ENCODE peak calls at places on chromosomes 13 and 19, in five cellular contexts. P is transverse colon, U is thoracic aorta, E is IMR-90, Z is lung. T is an unnamed sample. For H3K4me1, the result is how much of the 10 kb centered on the place peaks cover.

GRCh38 chr13:60134376-60134775 is 29.4 kb downstream of the DIAPH3 start:
- DNase-seq in P (no peak), U (no peak), E (no peak), Z (no peak), T (no peak)

GRCh38 chr13:110874508-110874960 is 40.3 kb downstream of the ANKRD10 start:
- DNase-seq in P (peak), U (peak), E (peak), Z (peak), T (peak)

GRCh38 chr19:49020931-49021895 is 2.9 kb downstream of the CGB3 start:
- DNase-seq in P (no peak), U (no peak), E (peak), Z (no peak), T (no peak)

GRCh38 chr19:23769691-23770468 is 11.2 kb upstream of the ZNF681 start:
- DNase-seq in P (no peak), U (no peak), E (no peak), Z (no peak), T (peak)

GRCh38 chr19:20397292-20397691 is 168.3 kb downstream of the ZNF737 start:
- DNase-seq in P (no peak), U (no peak), E (no peak), Z (no peak), T (no peak)

GRCh38 chr13:114049026-114049425 is 75.2 kb upstream of the C13orf46 start:
- DNase-seq in P (peak), U (no peak), E (no peak), Z (no peak), T (no peak)

GRCh38 chr19:19613456-19613855 is 5.0 kb downstream of the PBX4 start:
- DNase-seq in P (peak), U (no peak), E (no peak), Z (no peak), T (peak)

GRCh38 chr19:5050905-5051304 is 82.0 kb downstream of the KDM4B start:
- DNase-seq in P (no peak), U (no peak), E (no peak), Z (no peak), T (no peak)

GRCh38 chr13:35693142-35693784 is 216.8 kb upstream of the MAB21L1 start:
- DNase-seq in P (no peak), U (no peak), E (peak), Z (no peak), T (no peak)

GRCh38 chr13:107977175-107977574 is 238.2 kb downstream of the LIG4 start:
- DNase-seq in P (no peak), U (no peak), E (no peak), Z (no peak), T (no peak)

GRCh38 chr19:22620912-22621311 is 13.2 kb upstream of the ZNF492 start:
- DNase-seq in P (no peak), U (no peak), E (no peak), Z (no peak), T (no peak)

GRCh38 chr13:43572601-43573360 is 214.0 kb downstream of the ENOX1 start:
- DNase-seq in P (no peak), U (no peak), E (peak), Z (no peak), T (peak)

GRCh38 chr13:48346583-48346982 is 43.0 kb downstream of the RB1 start:
- DNase-seq in P (no peak), U (no peak), E (no peak), Z (no peak), T (no peak)

GRCh38 chr19:55377356-55378131 is 918 bp downstream of the TMEM190 start:
- DNase-seq in P (no peak), U (no peak), E (no peak), Z (no peak), T (no peak)

GRCh38 chr13:40993987-40994386 is 25.1 kb downstream of the ELF1 start:
- DNase-seq in P (peak), U (no peak), E (no peak), Z (peak), T (peak)

GRCh38 chr19:23071087-23071511 is 45.7 kb upstream of the ZNF730 start:
- DNase-seq in P (no peak), U (no peak), E (peak), Z (no peak), T (no peak)

GRCh38 chr19:51020988-51021651 is 1.6 kb upstream of the KLK10 start:
- DNase-seq in P (no peak), U (no peak), E (peak), Z (no peak), T (no peak)

GRCh38 chr19:45154064-45154827 is 6.5 kb downstream of the NKPD1 start:
- DNase-seq in P (no peak), U (no peak), E (peak), Z (no peak), T (no peak)

GRCh38 chr13:98780972-98781869 is 28.7 kb upstream of the SLC15A1 start:
- DNase-seq in P (no peak), U (no peak), E (no peak), Z (no peak), T (no peak)

GRCh38 chr19:51327066-51327985 is 14.6 kb downstream of the VSIG10L start:
- DNase-seq in P (peak), U (no peak), E (peak), Z (no peak), T (no peak)

GRCh38 chr13:26881154-26881553 is 120.6 kb upstream of the GPR12 start:
- DNase-seq in P (no peak), U (no peak), E (peak), Z (no peak), T (peak)

GRCh38 chr13:40366119-40366518 is 300.3 kb downstream of the FOXO1 start:
- DNase-seq in P (no peak), U (no peak), E (no peak), Z (no peak), T (no peak)

GRCh38 chr13:34020388-34020787 is 202.4 kb downstream of the RFC3 start:
- DNase-seq in P (no peak), U (no peak), E (no peak), Z (no peak), T (no peak)

GRCh38 chr19:4922530-4923378 is 13.5 kb downstream of the UHRF1 start:
- DNase-seq in P (no peak), U (no peak), E (no peak), Z (no peak), T (no peak)

GRCh38 chr13:83815598-83815997 is 66.7 kb downstream of the SLITRK1 start:
- DNase-seq in P (no peak), U (no peak), E (no peak), Z (no peak), T (no peak)

GRCh38 chr13:106011600-106011999 is 523.9 kb downstream of the EFNB2 start:
- DNase-seq in P (no peak), U (no peak), E (no peak), Z (no peak), T (no peak)

GRCh38 chr13:98877466-98877865 is 100.4 kb downstream of the DOCK9 start:
- DNase-seq in P (no peak), U (no peak), E (no peak), Z (no peak), T (no peak)

GRCh38 chr13:103351035-103351828 is 285.0 kb upstream of the SLC10A2 start:
- DNase-seq in P (peak), U (no peak), E (no peak), Z (no peak), T (no peak)

GRCh38 chr13:104586010-104586746 is 1520.0 kb upstream of the SLC10A2 start:
- DNase-seq in P (peak), U (no peak), E (peak), Z (no peak), T (peak)

GRCh38 chr13:27001705-27002104 is 169.9 kb downstream of the USP12 start:
- DNase-seq in P (peak), U (no peak), E (no peak), Z (no peak), T (no peak)

GRCh38 chr19:16887353-16888265 is 1.2 kb upstream of the F2RL3 start:
- DNase-seq in P (no peak), U (no peak), E (no peak), Z (no peak), T (no peak)

GRCh38 chr19:14517840-14518505 is at the start of gene DNAJB1:
- DNase-seq in P (peak), U (no peak), E (peak), Z (peak), T (no peak)

GRCh38 chr13:110304256-110304655 is 2.7 kb downstream of the COL4A1 start:
- DNase-seq in P (no peak), U (no peak), E (peak), Z (no peak), T (no peak)

GRCh38 chr13:32225494-32225931 is 89.7 kb downstream of the ZAR1L start:
- DNase-seq in P (no peak), U (no peak), E (peak), Z (no peak), T (no peak)

GRCh38 chr13:108700421-108701170 is 71.2 kb downstream of the MYO16 start:
- DNase-seq in P (no peak), U (no peak), E (peak), Z (no peak), T (peak)

GRCh38 chr13:40064723-40065122 is 409.3 kb downstream of the COG6 start:
- DNase-seq in P (no peak), U (peak), E (peak), Z (no peak), T (peak)

GRCh38 chr13:41137951-41138350 is 5.3 kb upstream of the KBTBD6 start:
- DNase-seq in P (no peak), U (no peak), E (peak), Z (no peak), T (peak)

GRCh38 chr13:88000787-88001186 is 329.6 kb downstream of the SLITRK5 start:
- DNase-seq in P (no peak), U (no peak), E (no peak), Z (no peak), T (no peak)

GRCh38 chr19:39995794-39996193 is 1.1 kb upstream of the ZNF546 start:
- DNase-seq in P (no peak), U (no peak), E (no peak), Z (no peak), T (no peak)
- H3K27ac ChIP-seq in P (no peak), U (no peak), E (no peak), Z (no peak), T (no peak)

GRCh38 chr13:46486270-46486669 is 66.7 kb upstream of the LRCH1 start:
- DNase-seq in P (no peak), U (no peak), E (no peak), Z (no peak), T (no peak)
- H3K4me1 ChIP-seq in P (under half), U (under half), E (under half), Z (under half), T (under half)

DNA sequence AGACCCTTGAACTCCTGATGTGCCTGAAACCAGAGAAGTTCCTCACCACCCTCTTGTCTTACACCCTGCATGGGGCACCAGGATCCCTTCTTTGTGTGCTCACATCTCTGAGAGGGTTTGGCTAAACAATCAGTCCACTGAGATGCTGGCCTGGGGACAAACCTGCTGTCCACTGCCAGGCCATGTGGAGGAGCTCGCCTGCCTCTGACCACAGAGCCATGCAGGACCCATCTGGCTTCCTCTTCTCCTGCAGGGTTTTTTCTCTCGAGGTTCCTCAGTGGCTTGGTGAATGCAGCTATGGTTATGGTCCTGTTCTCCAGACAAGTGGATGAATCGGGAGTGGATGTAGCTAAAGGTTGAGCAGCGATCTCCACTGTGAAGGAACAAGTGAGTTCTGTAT is 49.1 kb upstream of the MEDAG start:
- DNase-seq in P (no peak), U (no peak), E (no peak), Z (no peak), T (no peak)
- TF ChIP-seq CTCF in P (no peak), U (no peak), E (no peak), Z (no peak), T (no peak)

GRCh38 chr19:13022859-13023636 is 27.8 kb downstream of the NFIX start:
- DNase-seq in P (peak), U (no peak), E (peak), Z (peak), T (peak)

GRCh38 chr19:13024126-13024957 is 29.1 kb downstream of the NFIX start:
- DNase-seq in P (no peak), U (no peak), E (peak), Z (no peak), T (no peak)

GRCh38 chr19:13024958-13025653 is 29.8 kb downstream of the NFIX start:
- DNase-seq in P (peak), U (no peak), E (no peak), Z (no peak), T (no peak)

GRCh38 chr19:13022111-13022858 is 27.0 kb downstream of the NFIX start:
- DNase-seq in P (no peak), U (no peak), E (peak), Z (no peak), T (no peak)

DNA sequence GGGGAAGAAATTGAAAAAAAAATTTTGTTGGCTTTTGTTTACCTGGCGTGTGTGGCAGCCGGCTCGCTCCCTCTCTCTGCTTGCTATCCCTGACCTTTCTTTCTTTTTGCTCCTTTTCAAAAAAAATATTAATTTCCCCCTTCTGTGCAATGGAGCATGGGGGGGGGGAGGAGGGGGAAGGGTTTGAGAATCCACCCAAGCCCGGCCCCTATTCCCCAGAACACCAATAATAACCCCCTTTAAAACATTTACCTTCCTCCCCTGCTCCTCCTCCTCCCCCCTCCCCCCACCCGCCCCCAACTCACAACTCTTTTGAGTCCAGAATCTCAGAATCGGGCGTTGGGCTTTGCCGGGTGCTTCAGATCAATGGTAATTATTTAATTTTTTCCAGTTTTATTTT is 28.4 kb downstream of the NFIX start:
- DNase-seq in P (no peak), U (no peak), E (no peak), Z (no peak), T (no peak)
- H3K27ac ChIP-seq in P (peak), U (peak), E (peak), Z (no peak), T (no peak)

DNA sequence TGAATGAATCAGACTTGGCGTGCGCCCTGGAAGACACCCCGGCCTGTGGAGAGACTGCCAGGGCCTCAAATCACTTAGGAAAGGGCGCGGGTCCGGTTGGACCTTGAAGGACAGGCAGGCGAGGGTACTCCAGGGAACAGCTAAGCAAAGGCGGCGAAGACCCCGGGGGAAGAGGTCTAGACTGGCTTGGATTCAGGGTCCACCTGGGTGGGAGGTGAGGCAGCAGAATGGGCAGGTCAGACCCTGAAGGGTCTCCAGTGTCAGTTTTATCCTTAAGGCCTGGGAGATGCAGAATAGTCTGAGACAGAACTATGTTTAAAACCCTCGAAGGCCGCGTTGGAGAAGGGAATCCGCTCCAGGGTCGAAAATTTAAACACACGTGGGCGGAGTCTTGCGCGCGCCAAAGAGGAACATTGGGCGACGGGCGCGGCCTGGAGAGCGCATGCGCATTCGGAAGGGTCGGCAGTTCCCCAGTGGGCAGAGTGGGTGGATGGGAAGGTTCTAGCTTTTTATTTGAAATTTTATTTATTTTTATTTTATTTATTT is 567 bp upstream of the SMG9 start:
- DNase-seq in P (peak), U (no peak), E (peak), Z (peak), T (no peak)
- H3K4me1 ChIP-seq in P (under half), U (under half), E (under half), Z (under half), T (under half)

GRCh38 chr13:91383836-91384235 is 14.6 kb upstream of the GPC5 start:
- DNase-seq in P (no peak), U (no peak), E (no peak), Z (no peak), T (no peak)

GRCh38 chr13:91384891-91385290 is 13.5 kb upstream of the GPC5 start:
- DNase-seq in P (no peak), U (no peak), E (no peak), Z (no peak), T (no peak)

GRCh38 chr13:91381371-91381770 is 17.1 kb upstream of the GPC5 start:
- DNase-seq in P (no peak), U (no peak), E (peak), Z (no peak), T (no peak)
- TF ChIP-seq CTCF in P (peak), U (no peak), E (peak), Z (no peak), T (peak)

DNA sequence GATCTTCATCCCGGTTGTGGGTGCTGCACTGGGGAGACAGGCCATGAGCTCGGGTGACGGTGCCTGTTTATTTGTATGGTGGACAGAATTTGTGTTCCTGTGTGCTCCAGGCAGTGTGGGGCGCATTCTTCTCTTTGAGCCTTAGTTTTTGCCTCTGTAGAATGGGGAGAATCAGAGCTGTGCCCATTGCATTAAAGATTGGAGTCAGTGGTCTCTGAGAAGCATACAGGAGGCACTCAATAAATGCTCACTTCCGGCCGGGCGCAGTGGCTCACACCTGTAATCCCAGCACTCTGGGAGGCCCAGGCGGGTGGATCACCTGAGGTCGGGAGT is 23.0 kb downstream of the NFIC start:
- DNase-seq in P (no peak), U (no peak), E (no peak), Z (no peak), T (no peak)
- H3K27ac ChIP-seq in P (peak), U (peak), E (no peak), Z (peak), T (no peak)

DNA sequence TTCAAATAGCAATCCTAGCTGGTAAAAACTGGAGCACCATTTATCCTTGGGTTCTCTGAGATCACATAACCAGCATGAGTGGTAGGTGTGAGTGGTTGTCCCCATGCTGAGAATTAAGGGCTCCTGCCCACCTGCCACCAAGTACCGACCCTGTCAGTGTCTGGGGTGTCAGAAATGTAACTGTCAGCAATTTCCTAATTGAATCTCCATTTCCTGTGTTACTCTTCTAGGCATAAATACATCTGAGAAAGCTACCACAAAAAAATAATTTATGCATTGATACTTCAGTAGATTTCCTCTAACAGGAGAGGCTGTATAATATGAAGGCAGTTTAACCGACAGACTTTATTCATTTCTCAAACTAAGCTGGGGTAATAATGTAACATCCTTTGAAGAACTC is 25.1 kb downstream of the CPB2 start:
- DNase-seq in P (no peak), U (no peak), E (no peak), Z (no peak), T (no peak)
- H3K4me1 ChIP-seq in P (under half), U (under half), E (under half), Z (under half), T (under half)

T was measured in foreskin keratinocyte.